ENCODE peak calls at places on chromosomes 7 and 10, in six cellular contexts. M is ascending aorta, I is uterus, O is cardiac fibroblast, A is AG04450, R is OCI-LY7. B is an unnamed sample.
A peak's percentile ranks its signal among the peaks of the same experiment; 100 is the strongest.

GRCh38 chr10:124308811-124309210 is 109.9 kb downstream of the OAT start:
- DNase-seq in M (no peak), I (no peak), O (no peak), A (no peak), R (no peak), B (no peak)

GRCh38 chr7:46218461-46219202 is 297.6 kb upstream of the IGFBP3 start:
- DNase-seq in M (no peak), I (no peak), O (no peak), A (no peak), R (no peak), B (no peak)

GRCh38 chr10:91969297-91969696 is 45.7 kb downstream of the BTAF1 start:
- DNase-seq in M (no peak), I (no peak), O (peak; percentile 45), A (no peak), R (no peak), B (no peak)

GRCh38 chr7:17815318-17815717 is 125.0 kb downstream of the SNX13 start:
- DNase-seq in M (no peak), I (no peak), O (no peak), A (no peak), R (no peak), B (no peak)

GRCh38 chr7:16989883-16990413 is 108.2 kb upstream of the AGR3 start:
- DNase-seq in M (peak; percentile 73), I (no peak), O (peak; percentile 98), A (peak; percentile 61), R (no peak), B (peak; percentile 81)

GRCh38 chr7:13749026-13749425 is 240.4 kb downstream of the ETV1 start:
- DNase-seq in M (no peak), I (no peak), O (no peak), A (no peak), R (no peak), B (no peak)

GRCh38 chr10:124523301-124523871 is 61.8 kb downstream of the LHPP start:
- DNase-seq in M (no peak), I (no peak), O (peak; percentile 19), A (no peak), R (peak; percentile 28), B (no peak)

GRCh38 chr7:142790565-142790964 is 19.8 kb downstream of the PRSS2 start:
- DNase-seq in M (no peak), I (no peak), O (no peak), A (no peak), R (no peak), B (no peak)

GRCh38 chr10:113297226-113297625 is 255.6 kb upstream of the HABP2 start:
- DNase-seq in M (no peak), I (no peak), O (peak; percentile 13), A (no peak), R (no peak), B (no peak)

GRCh38 chr7:1978656-1979590 is 253.8 kb downstream of the MAD1L1 start:
- DNase-seq in M (no peak), I (no peak), O (no peak), A (no peak), R (no peak), B (no peak)

GRCh38 chr10:43684198-43684559 is 35.5 kb upstream of the ZNF32 start:
- DNase-seq in M (no peak), I (no peak), O (no peak), A (no peak), R (no peak), B (no peak)

GRCh38 chr10:43682956-43683355 is 34.3 kb upstream of the ZNF32 start:
- DNase-seq in M (no peak), I (no peak), O (peak; percentile 16), A (no peak), R (no peak), B (no peak)

GRCh38 chr10:43685744-43686143 is 37.1 kb upstream of the ZNF32 start:
- DNase-seq in M (no peak), I (no peak), O (peak; percentile 35), A (no peak), R (no peak), B (no peak)

GRCh38 chr10:43681721-43682120 is 33.0 kb upstream of the ZNF32 start:
- DNase-seq in M (no peak), I (no peak), O (no peak), A (no peak), R (no peak), B (no peak)

GRCh38 chr10:43683451-43684197 is 34.9 kb upstream of the ZNF32 start:
- DNase-seq in M (no peak), I (no peak), O (peak; percentile 22), A (no peak), R (peak; percentile 39), B (no peak)
- TF ChIP-seq CTCF in M (peak; percentile 28), I (no peak), O (peak; percentile 47), A (peak; percentile 48), R (peak; percentile 81), B (no peak)

DNA sequence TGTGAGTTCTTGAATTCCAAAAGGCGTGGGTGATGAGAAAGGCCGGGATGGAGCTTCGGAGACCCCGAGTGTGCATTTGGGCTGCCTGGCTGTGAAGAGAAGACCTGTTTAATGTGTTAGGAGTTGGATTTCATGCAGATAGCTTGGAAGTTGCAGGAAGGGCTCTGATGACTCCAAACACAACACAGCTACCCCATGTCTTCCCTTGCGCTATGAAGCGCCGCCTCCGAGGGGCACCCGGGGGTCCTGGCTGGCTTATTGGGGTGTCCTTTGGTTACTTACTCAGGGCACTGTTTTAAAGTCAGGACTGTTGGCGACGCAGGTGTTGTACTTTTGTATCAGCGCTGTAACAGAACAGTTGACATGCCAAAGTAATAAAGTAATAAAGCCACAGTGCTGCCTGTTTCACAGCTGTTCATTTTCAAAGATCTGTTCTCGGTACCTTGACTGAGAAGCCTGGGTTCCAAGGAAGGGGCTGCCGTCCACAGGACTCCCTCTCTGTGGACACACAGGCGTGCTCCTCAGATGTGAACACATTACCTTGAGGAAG is 64.0 kb downstream of the WDR37 start:
- DNase-seq in M (no peak), I (no peak), O (no peak), A (no peak), R (no peak), B (no peak)
- H3K4me3 ChIP-seq in M (no peak overlapping the region), I (no peak overlapping the region), O (no peak overlapping the region), A (no peak overlapping the region), R (no peak overlapping the region), B (no peak overlapping the region)

DNA sequence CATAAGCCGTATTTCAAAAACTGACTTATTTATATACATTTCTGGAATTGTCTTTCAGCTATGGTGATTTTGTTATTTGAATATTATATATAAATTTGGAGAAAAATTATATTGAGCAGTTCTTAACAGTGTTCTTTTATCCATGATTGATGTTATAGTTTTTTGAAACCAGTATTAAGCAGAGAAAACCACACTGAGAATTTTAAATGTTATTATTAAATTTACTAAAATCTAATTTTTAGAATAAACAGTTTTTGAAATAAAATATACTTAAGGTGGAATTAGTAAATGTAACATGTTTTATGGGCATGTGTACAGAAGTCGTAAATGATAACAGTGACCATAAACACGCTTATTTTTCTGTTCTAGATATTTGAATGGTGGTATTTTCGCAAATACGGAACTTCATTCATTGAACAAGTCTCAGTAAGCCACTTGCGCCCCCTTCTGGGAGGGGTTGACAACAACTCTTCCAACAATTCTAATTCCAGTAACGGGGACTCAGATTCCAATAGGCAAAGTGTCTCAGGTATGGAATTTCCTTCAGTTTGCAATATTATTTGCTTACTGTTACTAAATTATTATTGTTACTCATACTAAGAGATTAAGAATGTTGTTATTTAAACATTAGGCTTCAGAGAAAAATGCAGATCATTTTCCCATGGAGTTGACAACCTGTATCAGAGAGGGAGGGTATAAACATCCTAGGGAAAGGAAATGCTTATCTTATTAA is 166.1 kb downstream of the ST7 start:
- DNase-seq in M (peak; percentile 91), I (peak; percentile 73), O (peak; percentile 84), A (peak; percentile 61), R (peak; percentile 66), B (peak; percentile 74)
- TF ChIP-seq CTCF in M (peak; percentile 84), I (peak; percentile 80), O (peak; percentile 80), A (peak; percentile 88), R (peak; percentile 93), B (peak; percentile 82)

GRCh38 chr10:129760003-129760315 is 204.1 kb downstream of the EBF3 start:
- DNase-seq in M (peak; percentile 61), I (peak; percentile 5), O (no peak), A (no peak), R (no peak), B (no peak)
- H3K4me3 ChIP-seq in M (no peak overlapping the region), I (no peak overlapping the region), O (no peak overlapping the region), A (no peak overlapping the region), R (no peak overlapping the region), B (no peak overlapping the region)

GRCh38 chr10:4538016-4538415 is 288.0 kb upstream of the AKR1E2 start:
- DNase-seq in M (no peak), I (no peak), O (no peak), A (no peak), R (no peak), B (no peak)

GRCh38 chr10:4546500-4546899 is 279.5 kb upstream of the AKR1E2 start:
- DNase-seq in M (no peak), I (no peak), O (no peak), A (peak; percentile 33), R (no peak), B (no peak)

GRCh38 chr10:4543943-4544540 is 282.0 kb upstream of the AKR1E2 start:
- DNase-seq in M (no peak), I (no peak), O (no peak), A (no peak), R (no peak), B (no peak)

GRCh38 chr10:4545077-4545476 is 280.9 kb upstream of the AKR1E2 start:
- DNase-seq in M (no peak), I (no peak), O (no peak), A (no peak), R (no peak), B (no peak)

DNA sequence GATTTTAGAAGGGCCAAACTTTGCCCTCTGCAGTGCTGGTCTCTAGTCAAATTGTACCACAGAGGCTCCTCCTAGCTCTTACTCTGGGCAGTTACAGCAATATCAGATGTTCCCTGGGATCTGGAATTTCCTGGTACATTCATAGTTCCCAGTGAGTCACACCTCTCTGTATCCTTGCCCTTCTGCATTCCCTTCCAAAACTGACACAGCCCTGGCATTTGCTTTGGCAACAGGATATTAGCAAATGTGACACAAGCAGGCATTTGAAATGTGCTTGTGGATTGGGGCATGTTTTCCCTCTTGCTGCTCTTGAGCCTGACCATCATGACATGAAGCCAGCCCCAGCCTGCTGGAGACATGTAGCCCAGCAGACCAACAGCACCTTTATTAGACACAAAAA is 284.7 kb upstream of the AKR1E2 start:
- DNase-seq in M (peak; percentile 93), I (no peak), O (peak; percentile 94), A (peak; percentile 36), R (no peak), B (no peak)
- TF ChIP-seq CTCF in M (peak; percentile 46), I (no peak), O (peak; percentile 50), A (peak; percentile 18), R (no peak), B (no peak)

DNA sequence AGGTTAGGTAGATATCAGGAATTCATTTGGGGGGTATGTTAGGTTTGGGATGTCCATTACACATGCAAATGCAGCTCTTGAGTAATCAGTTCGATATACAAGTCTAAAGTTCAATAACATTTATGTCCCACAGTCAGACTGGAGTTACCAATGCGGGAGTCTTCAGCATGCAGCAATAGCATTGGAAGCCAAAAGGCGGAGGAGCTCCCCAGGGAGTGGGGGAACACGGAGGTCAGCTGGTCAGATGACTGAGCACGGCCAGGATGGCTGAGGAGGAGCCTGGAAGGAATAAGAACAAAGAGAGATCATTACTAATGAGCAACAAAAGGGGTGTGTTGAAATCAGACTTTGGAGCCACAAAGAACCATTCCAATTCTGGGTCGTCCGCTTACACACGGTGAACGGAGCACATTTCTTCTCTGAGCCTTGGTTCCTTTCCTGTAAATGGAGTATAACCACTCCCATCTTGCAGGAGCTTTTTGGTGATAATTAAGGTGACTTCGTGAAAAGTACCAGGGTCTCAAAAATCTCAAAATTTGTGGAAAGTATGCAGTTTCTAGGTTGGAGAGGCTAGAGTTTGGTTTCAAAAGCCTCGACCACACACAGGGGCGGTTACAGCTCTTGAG is 472 bp upstream of the ZNF22 start:
- DNase-seq in M (peak; percentile 88), I (peak; percentile 86), O (peak; percentile 93), A (no peak), R (no peak), B (peak; percentile 86)
- H3K4me3 ChIP-seq in M (peak overlapping the region; percentile 74), I (peak overlapping the region; percentile 54), O (peak overlapping the region; percentile 22), A (peak overlapping the region; percentile 57), R (peak overlapping the region; percentile 86), B (peak overlapping the region; percentile 39)

GRCh38 chr10:96043157-96043894 is at the start of gene CCNJ:
- DNase-seq in M (peak; percentile 93), I (peak; percentile 87), O (peak; percentile 91), A (peak; percentile 68), R (peak; percentile 91), B (peak; percentile 74)
- TF ChIP-seq CTCF in M (peak; percentile 18), I (peak; percentile 33), O (no peak), A (no peak), R (peak; percentile 17), B (no peak)

B was measured in tibial nerve.